ENCODE peak calls at places on chromosomes 16 and 17, in five cellular contexts. I, F, H, A and X are unnamed samples.

GRCh38 chr16:30096105-30096861 is at the start of gene YPEL3:
- DNase-seq in H (peak), I (peak), F (peak), A (peak), X (peak)

GRCh38 chr17:72334205-72334604 is 213.4 kb downstream of the SOX9 start:
- DNase-seq in I (no peak), H (peak), F (no peak), A (peak), X (peak)

GRCh38 chr17:29126268-29126923 is 53.8 kb downstream of the MYO18A start:
- DNase-seq in A (no peak), F (no peak), I (no peak), H (no peak), X (no peak)

GRCh38 chr16:17777461-17777863 is 306.7 kb upstream of the XYLT1 start:
- DNase-seq in I (no peak), F (no peak), A (peak), H (no peak), X (peak)

GRCh38 chr16:74695450-74696422 is 4.9 kb downstream of the MLKL start:
- DNase-seq in I (peak), H (peak), F (peak), A (peak), X (peak)

GRCh38 chr16:21081329-21081728 is 69.3 kb downstream of the DNAH3 start:
- DNase-seq in A (no peak), I (no peak), F (no peak), H (no peak), X (no peak)

GRCh38 chr17:3925684-3926537 is 9.6 kb upstream of the P2RX1 start:
- DNase-seq in H (no peak), F (no peak), A (no peak), I (no peak), X (no peak)

GRCh38 chr17:49508891-49509587 is 13.9 kb downstream of the NGFR start:
- DNase-seq in H (no peak), I (no peak), A (no peak), F (no peak), X (no peak)

GRCh38 chr17:17523714-17524075 is 27.5 kb upstream of the RASD1 start:
- DNase-seq in F (no peak), H (no peak), A (no peak), I (no peak), X (no peak)
- H3K27ac ChIP-seq in F (no peak), H (no peak), A (no peak), I (no peak), X (no peak)

DNA sequence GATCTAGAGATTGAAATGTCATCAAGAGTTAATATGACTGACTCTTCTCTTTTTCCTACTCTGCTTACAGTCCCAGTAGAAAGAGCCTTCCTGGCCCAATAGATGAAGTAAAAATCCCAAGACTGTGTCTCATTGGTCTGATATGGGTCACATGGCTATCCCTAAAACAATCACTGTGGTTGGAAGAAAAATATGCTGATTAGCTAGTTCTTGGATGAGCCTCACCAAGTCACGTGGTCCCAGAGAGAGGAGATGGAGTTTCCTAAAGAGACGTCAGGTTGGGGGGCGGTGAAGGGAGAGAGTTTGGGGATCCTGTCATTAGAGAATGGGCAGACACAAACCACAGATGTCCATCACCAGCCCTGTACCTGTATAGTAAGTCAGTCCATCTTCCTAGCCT is 466.3 kb downstream of the HAPSTR1 start:
- DNase-seq in F (no peak), I (no peak), A (no peak), H (no peak), X (no peak)
- H3K27ac ChIP-seq in F (no peak), I (no peak), A (no peak), H (no peak), X (no peak)

GRCh38 chr17:74750039-74750326 is 1.6 kb downstream of the NHERF1 start:
- DNase-seq in A (no peak), F (no peak), I (no peak), H (no peak), X (no peak)
- H3K27ac ChIP-seq in A (no peak), F (peak), I (peak), H (peak), X (no peak)

GRCh38 chr16:56671706-56672105 is 2.1 kb downstream of the MT1H start:
- DNase-seq in A (no peak), H (no peak), F (no peak), I (no peak), X (no peak)

GRCh38 chr16:56670640-56670934 is 973 bp downstream of the MT1H start:
- DNase-seq in H (no peak), A (no peak), I (no peak), F (no peak), X (no peak)

GRCh38 chr16:56667581-56668571 is at the start of gene MT1G:
- DNase-seq in A (no peak), I (peak), F (no peak), H (no peak), X (no peak)

GRCh38 chr16:56669840-56670639 is 426 bp downstream of the MT1H start:
- DNase-seq in A (no peak), F (no peak), I (no peak), H (no peak), X (no peak)

GRCh38 chr16:56669005-56669839 is at the start of gene MT1H:
- DNase-seq in I (peak), A (no peak), H (no peak), F (no peak), X (no peak)
- H3K27ac ChIP-seq in I (no peak), A (no peak), H (no peak), F (no peak), X (no peak)

GRCh38 chr16:57390635-57391307 is 13.8 kb upstream of the CCL17 start:
- DNase-seq in A (no peak), F (no peak), I (no peak), H (no peak), X (no peak)
- H3K27ac ChIP-seq in A (no peak), F (no peak), I (peak), H (no peak), X (no peak)

DNA sequence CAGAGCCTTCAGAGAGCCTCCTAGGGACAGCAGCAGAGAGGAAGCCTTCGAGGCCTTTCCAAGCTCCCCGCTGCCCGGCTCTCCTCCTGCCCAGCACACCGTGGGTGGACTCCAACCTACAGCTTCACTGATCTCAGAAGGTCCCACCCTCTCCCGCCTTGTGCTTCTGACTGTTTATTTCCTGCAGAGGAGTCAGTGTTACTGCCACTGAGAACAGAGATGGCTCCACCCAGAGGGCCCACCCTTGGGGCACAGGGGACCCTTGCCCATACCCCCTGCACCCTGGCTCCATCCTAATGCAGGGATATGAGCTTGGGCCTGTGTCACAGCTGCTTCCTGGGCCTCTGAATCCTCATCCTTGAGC is 52.8 kb upstream of the TOB1 start:
- DNase-seq in H (no peak), A (peak), I (peak), F (no peak), X (no peak)
- H3K27ac ChIP-seq in H (peak), A (no peak), I (peak), F (peak), X (no peak)